ENCODE peak calls at places on chromosomes 12 and 14, in six cellular contexts. O is neuronal stem cell, S is IMR-90, W is trophoblast cell, D is mesenchymal stem cell, V is H1. A is an unnamed sample.

GRCh38 chr12:127145929-127146789 is 1120.8 kb upstream of the TMEM132C start:
- DNase-seq in O (no peak), D (no peak), V (no peak), W (peak), S (peak), A (peak)

GRCh38 chr12:102540856-102541385 is 60.6 kb upstream of the IGF1 start:
- DNase-seq in S (no peak), W (no peak), D (no peak), V (no peak), O (no peak), A (no peak)

GRCh38 chr12:55717397-55718007 is 1.7 kb downstream of the BLOC1S1 start:
- DNase-seq in V (no peak), S (peak), O (no peak), D (peak), W (no peak), A (no peak)

GRCh38 chr12:85275359-85275758 is 4.7 kb upstream of the ALX1 start:
- DNase-seq in S (no peak), V (no peak), O (peak), W (no peak), D (no peak), A (no peak)

GRCh38 chr12:110579239-110579888 is 3.8 kb downstream of the PPTC7 start:
- DNase-seq in V (no peak), W (peak), S (no peak), O (no peak), D (no peak), A (no peak)

GRCh38 chr14:49194067-49194466 is 392.1 kb downstream of the RPS29 start:
- DNase-seq in V (no peak), W (no peak), O (no peak), S (no peak), D (no peak), A (no peak)

GRCh38 chr14:99231850-99232401 is 40.1 kb downstream of the BCL11B start:
- DNase-seq in S (no peak), O (peak), D (no peak), W (no peak), V (peak), A (peak)

GRCh38 chr12:132689227-132689626 is 1.8 kb downstream of the PXMP2 start:
- DNase-seq in O (no peak), W (peak), S (no peak), D (no peak), V (no peak), A (no peak)

GRCh38 chr12:120583478-120584030 is 2.4 kb upstream of the POP5 start:
- DNase-seq in V (peak), D (peak), S (peak), O (peak), W (peak), A (peak)

GRCh38 chr12:110638792-110639191 is 24.9 kb downstream of the TCTN1 start:
- DNase-seq in V (no peak), O (no peak), D (no peak), W (no peak), S (peak), A (no peak)

GRCh38 chr14:37599527-37600368 is 4.3 kb downstream of the TTC6 start:
- DNase-seq in O (no peak), V (no peak), S (no peak), W (no peak), D (peak), A (peak)

GRCh38 chr14:72907886-72908285 is 14.0 kb upstream of the DPF3 start:
- DNase-seq in S (peak), V (no peak), D (peak), W (peak), O (no peak), A (no peak)

GRCh38 chr12:132310181-132311040 is 19.0 kb downstream of the GALNT9 start:
- DNase-seq in D (no peak), V (no peak), W (no peak), O (no peak), S (no peak), A (no peak)

GRCh38 chr12:4080213-4080612 is 193.3 kb upstream of the CCND2 start:
- DNase-seq in S (no peak), W (no peak), O (no peak), D (no peak), V (no peak), A (no peak)

GRCh38 chr14:68140801-68141200 is 321.2 kb downstream of the RAD51B start:
- DNase-seq in O (no peak), W (peak), S (no peak), V (no peak), D (no peak), A (no peak)

GRCh38 chr14:68140111-68140741 is 320.6 kb downstream of the RAD51B start:
- DNase-seq in D (peak), V (no peak), S (peak), W (peak), O (peak), A (no peak)

GRCh38 chr14:68141531-68142088 is 322.0 kb downstream of the RAD51B start:
- DNase-seq in O (no peak), S (peak), D (peak), W (peak), V (no peak), A (no peak)

GRCh38 chr14:68137704-68138619 is 318.4 kb downstream of the RAD51B start:
- DNase-seq in O (peak), W (peak), D (peak), V (peak), S (peak), A (peak)

GRCh38 chr14:68139466-68140110 is 320.0 kb downstream of the RAD51B start:
- DNase-seq in O (no peak), V (no peak), W (no peak), S (no peak), D (no peak), A (no peak)
- H3K4ac ChIP-seq in O (no peak), V (no peak), W (peak), S (peak), D (peak), A (peak)

GRCh38 chr14:64364907-64365306 is 23.2 kb upstream of the MTHFD1 start:
- DNase-seq in S (peak), D (no peak), V (no peak), O (no peak), W (no peak), A (no peak)
- H2AFZ ChIP-seq in S (no peak), D (no peak), V (no peak), O (no peak), W (no peak), A (no peak)

DNA sequence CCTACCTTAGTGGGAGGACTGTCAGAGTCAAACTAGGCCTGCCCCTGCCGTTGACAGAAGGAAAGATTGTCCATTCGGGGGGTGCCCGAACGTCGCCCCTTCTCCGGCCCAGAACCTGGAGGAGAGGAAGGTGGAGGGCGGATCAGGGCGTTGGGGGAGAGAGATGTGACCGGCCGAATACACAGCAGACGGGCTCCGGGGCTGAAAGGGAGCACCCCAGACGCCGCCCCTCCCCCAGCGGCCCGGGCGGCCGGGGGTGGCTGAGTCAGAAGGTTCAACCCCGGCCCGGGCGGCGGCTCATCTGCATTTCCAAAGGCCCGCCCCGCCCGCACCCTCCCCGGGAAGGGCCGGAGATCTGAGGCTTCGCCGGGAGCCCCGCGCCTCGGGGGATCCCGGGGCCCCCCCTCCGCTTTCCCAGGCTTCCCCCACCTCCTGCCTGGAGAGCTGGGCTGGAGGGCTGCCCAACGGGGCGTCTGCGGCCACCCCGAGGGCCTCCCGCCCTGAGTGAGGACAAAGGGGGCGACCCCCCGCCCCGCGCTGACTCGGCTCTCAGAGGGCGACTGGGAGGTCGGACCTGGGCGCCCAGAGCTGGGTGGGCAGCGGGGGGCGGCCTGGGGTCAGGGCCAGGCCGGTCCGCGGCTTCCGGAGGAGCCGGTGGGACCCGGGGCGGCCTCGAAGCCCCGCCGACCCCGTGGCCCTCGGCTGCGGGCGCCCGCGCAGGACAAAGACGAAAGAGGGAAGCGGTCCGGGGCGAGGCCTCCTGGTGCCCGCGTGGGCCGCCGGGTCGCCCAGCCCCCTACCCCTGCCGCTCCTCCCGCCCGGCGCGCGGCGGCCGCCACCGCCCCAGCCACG is 3.7 kb upstream of the SETD1B start:
- DNase-seq in S (peak), W (peak), O (no peak), D (peak), V (no peak), A (peak)
- H3K4ac ChIP-seq in S (peak), W (peak), O (peak), D (peak), V (peak), A (no peak)

GRCh38 chr12:7483343-7483742 is 20.2 kb downstream of the CD163 start:
- DNase-seq in W (no peak), S (no peak), O (no peak), D (no peak), V (no peak), A (no peak)

GRCh38 chr12:7479784-7480183 is 23.8 kb downstream of the CD163 start:
- DNase-seq in S (no peak), V (no peak), D (peak), O (no peak), W (no peak), A (no peak)
- H2AFZ ChIP-seq in S (no peak), V (no peak), D (no peak), O (no peak), W (no peak), A (no peak)

GRCh38 chr12:47875732-47876131 is 29.1 kb downstream of the VDR start:
- DNase-seq in O (no peak), W (no peak), V (no peak), S (no peak), D (no peak), A (no peak)

GRCh38 chr12:47878293-47878917 is 26.4 kb downstream of the VDR start:
- DNase-seq in W (peak), S (no peak), V (no peak), D (no peak), O (no peak), A (no peak)

GRCh38 chr12:47876404-47876960 is 28.3 kb downstream of the VDR start:
- DNase-seq in W (peak), D (no peak), O (no peak), S (no peak), V (no peak), A (no peak)

GRCh38 chr12:47878918-47879481 is 25.8 kb downstream of the VDR start:
- DNase-seq in O (no peak), S (no peak), W (no peak), D (no peak), V (no peak), A (no peak)

DNA sequence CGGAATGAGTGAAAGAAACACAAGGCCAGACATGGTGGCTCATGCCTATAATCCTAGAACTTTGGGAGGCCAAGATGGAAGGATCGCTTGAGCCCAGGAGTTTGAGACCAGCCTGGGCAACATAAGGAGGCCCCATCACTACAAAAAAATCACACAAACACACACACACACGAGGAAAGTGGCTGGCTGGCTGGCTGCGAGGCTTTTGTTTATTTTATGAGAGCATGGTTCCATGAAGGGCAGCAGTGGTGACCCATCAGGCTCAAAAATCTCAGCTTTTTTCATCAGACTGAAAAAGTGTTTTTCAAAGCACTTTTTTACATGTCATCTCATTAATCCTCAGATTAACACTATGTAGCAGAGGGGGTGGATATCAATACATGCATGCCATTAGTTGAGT is 27.7 kb downstream of the VDR start:
- DNase-seq in O (no peak), W (no peak), V (no peak), S (no peak), D (no peak), A (no peak)
- H3K4ac ChIP-seq in O (no peak), W (no peak), V (no peak), S (no peak), D (no peak), A (no peak)

GRCh38 chr14:75657331-75657730 is 3.3 kb downstream of the ERG28 start:
- DNase-seq in V (no peak), D (no peak), W (no peak), O (no peak), S (no peak), A (no peak)

GRCh38 chr14:75655235-75655634 is 5.4 kb downstream of the ERG28 start:
- DNase-seq in D (no peak), S (no peak), O (no peak), V (no peak), W (no peak), A (no peak)

GRCh38 chr14:75653563-75653962 is 7.1 kb downstream of the ERG28 start:
- DNase-seq in O (no peak), V (no peak), S (no peak), D (no peak), W (no peak), A (no peak)

GRCh38 chr14:75650253-75651058 is 10.2 kb downstream of the ERG28 start:
- DNase-seq in S (no peak), V (no peak), W (peak), O (no peak), D (no peak), A (no peak)

GRCh38 chr14:75654127-75654732 is 6.4 kb downstream of the ERG28 start:
- DNase-seq in D (peak), O (peak), V (peak), S (peak), W (peak), A (peak)
- H2AFZ ChIP-seq in D (no peak), O (no peak), V (no peak), S (no peak), W (no peak), A (no peak)

DNA sequence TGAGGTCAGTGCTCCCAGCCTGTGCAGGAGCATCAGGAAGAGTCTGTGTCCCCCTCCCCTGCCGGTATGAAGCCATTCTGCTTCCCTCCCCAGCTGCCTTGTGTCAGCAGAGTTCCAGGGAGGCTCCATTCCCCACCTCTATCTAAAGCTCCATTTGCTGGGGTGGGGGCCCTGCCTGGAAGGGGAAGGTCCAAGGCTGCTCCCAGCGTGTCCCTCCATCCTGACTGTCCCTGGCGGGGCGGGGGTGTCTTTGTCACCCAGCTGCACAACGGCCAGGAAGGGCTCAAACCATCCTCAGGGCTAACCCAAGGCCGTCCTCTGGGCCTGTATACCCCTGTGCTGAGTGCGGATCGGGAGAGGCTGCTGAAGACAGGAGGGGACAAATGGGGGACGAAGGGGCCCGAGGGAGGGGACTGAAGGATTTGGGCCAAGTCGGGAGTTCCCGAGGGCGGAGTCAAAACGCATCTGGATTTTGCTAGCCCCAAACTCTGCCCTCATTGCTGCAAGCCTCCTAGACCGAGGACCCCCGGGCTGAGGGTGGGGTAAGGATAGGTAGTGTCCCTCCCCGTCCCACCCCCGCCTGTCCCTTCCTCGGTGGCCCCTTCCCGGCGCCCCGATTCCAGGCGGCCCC is 737 bp upstream of the ACVRL1 start:
- DNase-seq in V (no peak), O (no peak), S (no peak), D (no peak), W (peak), A (no peak)
- H3K4ac ChIP-seq in V (no peak), O (no peak), S (peak), D (peak), W (no peak), A (no peak)

A was measured in H9.